ENCODE peak calls at places on chromosome 20, in seven cellular contexts. One of them, this sample, is unnamed.

GRCh38 chr20:49469060-49469459 is 13.4 kb downstream of the KCNB1 start:
- DNase-seq in activated CD4-positive, alpha-beta T cell treated with anti-CD3 and anti-CD28 coated beads for 36 hours: no peak
- DNase-seq in NB4: no peak
- DNase-seq in stimulated activated CD8-positive, alpha-beta memory T cell treated with anti-CD3 and anti-CD28 coated beads, Interleukin-12 subunit alpha, Interleukin-12 subunit beta, amount 100 ng/mL, for 4 hours: no peak
- DNase-seq in NCI-H82: no peak
- DNase-seq in T-helper 17 cell: no peak
- DNase-seq in CD8-positive, alpha-beta memory T cell: no peak
- DNase-seq in this sample: no peak

GRCh38 chr20:41499961-41500725 is 118.0 kb downstream of the CHD6 start:
- DNase-seq in activated CD4-positive, alpha-beta T cell treated with anti-CD3 and anti-CD28 coated beads for 36 hours: no peak
- DNase-seq in NB4: no peak
- DNase-seq in stimulated activated CD8-positive, alpha-beta memory T cell treated with anti-CD3 and anti-CD28 coated beads, Interleukin-12 subunit alpha, Interleukin-12 subunit beta, amount 100 ng/mL, for 4 hours: no peak
- DNase-seq in NCI-H82: no peak
- DNase-seq in T-helper 17 cell: no peak
- DNase-seq in CD8-positive, alpha-beta memory T cell: no peak
- DNase-seq in this sample: no peak

GRCh38 chr20:17142666-17143065 is 84.2 kb upstream of the PCSK2 start:
- DNase-seq in activated CD4-positive, alpha-beta T cell treated with anti-CD3 and anti-CD28 coated beads for 36 hours: no peak
- DNase-seq in NB4: no peak
- DNase-seq in stimulated activated CD8-positive, alpha-beta memory T cell treated with anti-CD3 and anti-CD28 coated beads, Interleukin-12 subunit alpha, Interleukin-12 subunit beta, amount 100 ng/mL, for 4 hours: no peak
- DNase-seq in NCI-H82: no peak
- DNase-seq in T-helper 17 cell: no peak
- DNase-seq in CD8-positive, alpha-beta memory T cell: no peak
- DNase-seq in this sample: no peak

GRCh38 chr20:9279905-9280304 is 211.0 kb downstream of the PLCB4 start:
- DNase-seq in activated CD4-positive, alpha-beta T cell treated with anti-CD3 and anti-CD28 coated beads for 36 hours: no peak
- DNase-seq in NB4: no peak
- DNase-seq in stimulated activated CD8-positive, alpha-beta memory T cell treated with anti-CD3 and anti-CD28 coated beads, Interleukin-12 subunit alpha, Interleukin-12 subunit beta, amount 100 ng/mL, for 4 hours: no peak
- DNase-seq in NCI-H82: no peak
- DNase-seq in T-helper 17 cell: no peak
- DNase-seq in CD8-positive, alpha-beta memory T cell: no peak
- DNase-seq in this sample: no peak

GRCh38 chr20:24934101-24934661 is 14.9 kb upstream of the CST7 start:
- DNase-seq in activated CD4-positive, alpha-beta T cell treated with anti-CD3 and anti-CD28 coated beads for 36 hours: no peak
- DNase-seq in NB4: no peak
- DNase-seq in stimulated activated CD8-positive, alpha-beta memory T cell treated with anti-CD3 and anti-CD28 coated beads, Interleukin-12 subunit alpha, Interleukin-12 subunit beta, amount 100 ng/mL, for 4 hours: no peak
- DNase-seq in NCI-H82: no peak
- DNase-seq in T-helper 17 cell: no peak
- DNase-seq in CD8-positive, alpha-beta memory T cell: no peak
- DNase-seq in this sample: no peak

GRCh38 chr20:33925867-33926266 is 67.8 kb upstream of the RALY start:
- DNase-seq in activated CD4-positive, alpha-beta T cell treated with anti-CD3 and anti-CD28 coated beads for 36 hours: no peak
- DNase-seq in NB4: no peak
- DNase-seq in stimulated activated CD8-positive, alpha-beta memory T cell treated with anti-CD3 and anti-CD28 coated beads, Interleukin-12 subunit alpha, Interleukin-12 subunit beta, amount 100 ng/mL, for 4 hours: no peak
- DNase-seq in NCI-H82: no peak
- DNase-seq in T-helper 17 cell: no peak
- DNase-seq in CD8-positive, alpha-beta memory T cell: no peak
- DNase-seq in this sample: no peak

GRCh38 chr20:1364106-1364505 is 28.7 kb downstream of the FKBP1A start:
- DNase-seq in activated CD4-positive, alpha-beta T cell treated with anti-CD3 and anti-CD28 coated beads for 36 hours: peak
- DNase-seq in NB4: no peak
- DNase-seq in stimulated activated CD8-positive, alpha-beta memory T cell treated with anti-CD3 and anti-CD28 coated beads, Interleukin-12 subunit alpha, Interleukin-12 subunit beta, amount 100 ng/mL, for 4 hours: no peak
- DNase-seq in NCI-H82: no peak
- DNase-seq in T-helper 17 cell: no peak
- DNase-seq in CD8-positive, alpha-beta memory T cell: peak
- DNase-seq in this sample: no peak

GRCh38 chr20:41697861-41698559 is 79.8 kb upstream of the CHD6 start:
- DNase-seq in activated CD4-positive, alpha-beta T cell treated with anti-CD3 and anti-CD28 coated beads for 36 hours: peak
- DNase-seq in NB4: peak
- DNase-seq in stimulated activated CD8-positive, alpha-beta memory T cell treated with anti-CD3 and anti-CD28 coated beads, Interleukin-12 subunit alpha, Interleukin-12 subunit beta, amount 100 ng/mL, for 4 hours: no peak
- DNase-seq in NCI-H82: peak
- DNase-seq in T-helper 17 cell: no peak
- DNase-seq in CD8-positive, alpha-beta memory T cell: peak
- DNase-seq in this sample: peak

GRCh38 chr20:44069203-44069931 is 117.6 kb downstream of the JPH2 start:
- DNase-seq in activated CD4-positive, alpha-beta T cell treated with anti-CD3 and anti-CD28 coated beads for 36 hours: peak
- DNase-seq in NB4: peak
- DNase-seq in stimulated activated CD8-positive, alpha-beta memory T cell treated with anti-CD3 and anti-CD28 coated beads, Interleukin-12 subunit alpha, Interleukin-12 subunit beta, amount 100 ng/mL, for 4 hours: peak
- DNase-seq in NCI-H82: no peak
- DNase-seq in T-helper 17 cell: peak
- DNase-seq in CD8-positive, alpha-beta memory T cell: peak
- DNase-seq in this sample: no peak

GRCh38 chr20:59044295-59044694 is 1.7 kb upstream of the PRELID3B start:
- DNase-seq in activated CD4-positive, alpha-beta T cell treated with anti-CD3 and anti-CD28 coated beads for 36 hours: no peak
- DNase-seq in NB4: no peak
- DNase-seq in stimulated activated CD8-positive, alpha-beta memory T cell treated with anti-CD3 and anti-CD28 coated beads, Interleukin-12 subunit alpha, Interleukin-12 subunit beta, amount 100 ng/mL, for 4 hours: no peak
- DNase-seq in NCI-H82: no peak
- DNase-seq in T-helper 17 cell: no peak
- DNase-seq in CD8-positive, alpha-beta memory T cell: no peak
- DNase-seq in this sample: no peak

GRCh38 chr20:47544240-47544639 is 42.6 kb downstream of the NCOA3 start:
- DNase-seq in activated CD4-positive, alpha-beta T cell treated with anti-CD3 and anti-CD28 coated beads for 36 hours: no peak
- DNase-seq in NB4: no peak
- DNase-seq in stimulated activated CD8-positive, alpha-beta memory T cell treated with anti-CD3 and anti-CD28 coated beads, Interleukin-12 subunit alpha, Interleukin-12 subunit beta, amount 100 ng/mL, for 4 hours: no peak
- DNase-seq in NCI-H82: no peak
- DNase-seq in T-helper 17 cell: no peak
- DNase-seq in CD8-positive, alpha-beta memory T cell: no peak
- DNase-seq in this sample: no peak